ENCODE peak calls at places on chromosomes 3 and 15, in five cellular contexts. One of them, this sample, is unnamed.

GRCh38 chr3:69012836-69013255 is 638 bp downstream of the EOGT start:
- DNase-seq in cardiac muscle cell: peak; percentile 72
- DNase-seq in breast epithelium: no peak
- DNase-seq in Calu3: peak; percentile 51
- DNase-seq in dorsolateral prefrontal cortex: no peak
- DNase-seq in this sample: peak; percentile 44

GRCh38 chr3:141305436-141305835 is 62.9 kb upstream of the ZBTB38 start:
- DNase-seq in Calu3: peak; percentile 46
- DNase-seq in cardiac muscle cell: no peak
- DNase-seq in dorsolateral prefrontal cortex: no peak
- DNase-seq in breast epithelium: no peak
- DNase-seq in this sample: no peak

GRCh38 chr3:5037828-5038227 is 58.6 kb downstream of the BHLHE40 start:
- DNase-seq in breast epithelium: no peak
- DNase-seq in cardiac muscle cell: no peak
- DNase-seq in dorsolateral prefrontal cortex: no peak
- DNase-seq in Calu3: no peak
- DNase-seq in this sample: no peak

GRCh38 chr3:129690406-129690805 is 83.9 kb upstream of the PLXND1 start:
- DNase-seq in cardiac muscle cell: peak; percentile 48
- DNase-seq in Calu3: peak; percentile 64
- DNase-seq in dorsolateral prefrontal cortex: no peak
- DNase-seq in breast epithelium: no peak
- DNase-seq in this sample: peak; percentile 8

GRCh38 chr3:78919021-78919755 is 848.6 kb downstream of the ROBO1 start:
- DNase-seq in Calu3: peak; percentile 1
- DNase-seq in cardiac muscle cell: no peak
- DNase-seq in dorsolateral prefrontal cortex: no peak
- DNase-seq in breast epithelium: no peak
- DNase-seq in this sample: no peak

GRCh38 chr15:40088929-40089755 is 19.5 kb downstream of the BMF start:
- DNase-seq in breast epithelium: no peak
- DNase-seq in Calu3: no peak
- DNase-seq in cardiac muscle cell: peak; percentile 69
- DNase-seq in dorsolateral prefrontal cortex: no peak
- DNase-seq in this sample: no peak

GRCh38 chr3:15797600-15798303 is at the start of gene ANKRD28:
- DNase-seq in cardiac muscle cell: peak; percentile 46
- DNase-seq in breast epithelium: no peak
- DNase-seq in Calu3: peak; percentile 20
- DNase-seq in dorsolateral prefrontal cortex: no peak
- DNase-seq in this sample: peak; percentile 12

GRCh38 chr3:179464296-179465092 is 13.2 kb upstream of the GNB4 start:
- DNase-seq in breast epithelium: peak; percentile 75
- DNase-seq in dorsolateral prefrontal cortex: no peak
- DNase-seq in Calu3: peak; percentile 40
- DNase-seq in cardiac muscle cell: no peak
- DNase-seq in this sample: no peak

GRCh38 chr3:54891540-54891897 is 36.3 kb downstream of the LRTM1 start:
- DNase-seq in breast epithelium: peak; percentile 79
- DNase-seq in dorsolateral prefrontal cortex: peak; percentile 61
- DNase-seq in cardiac muscle cell: peak; percentile 46
- DNase-seq in Calu3: peak; percentile 64
- DNase-seq in this sample: peak; percentile 14

GRCh38 chr3:40207796-40208195 is 101.7 kb upstream of the EIF1B start:
- DNase-seq in breast epithelium: no peak
- DNase-seq in cardiac muscle cell: no peak
- DNase-seq in dorsolateral prefrontal cortex: no peak
- DNase-seq in Calu3: no peak
- DNase-seq in this sample: no peak

GRCh38 chr3:58613236-58614132 is 36.3 kb upstream of the FAM107A start:
- DNase-seq in Calu3: no peak
- DNase-seq in dorsolateral prefrontal cortex: no peak
- DNase-seq in cardiac muscle cell: no peak
- DNase-seq in breast epithelium: no peak
- DNase-seq in this sample: no peak

GRCh38 chr3:50256978-50257890 is 11.7 kb upstream of the SEMA3B start:
- DNase-seq in breast epithelium: no peak
- DNase-seq in dorsolateral prefrontal cortex: no peak
- DNase-seq in cardiac muscle cell: peak; percentile 49
- DNase-seq in Calu3: peak; percentile 78
- DNase-seq in this sample: no peak

GRCh38 chr3:20194793-20195460 is 8.9 kb upstream of the SGO1 start:
- DNase-seq in dorsolateral prefrontal cortex: no peak
- DNase-seq in Calu3: no peak
- DNase-seq in cardiac muscle cell: no peak
- DNase-seq in breast epithelium: no peak
- DNase-seq in this sample: no peak

GRCh38 chr15:82830427-82831173 is 21.2 kb downstream of the WHAMM start:
- DNase-seq in dorsolateral prefrontal cortex: no peak
- DNase-seq in breast epithelium: no peak
- DNase-seq in cardiac muscle cell: no peak
- DNase-seq in Calu3: no peak
- DNase-seq in this sample: no peak

GRCh38 chr15:82831894-82832600 is 22.6 kb downstream of the WHAMM start:
- DNase-seq in Calu3: no peak
- DNase-seq in dorsolateral prefrontal cortex: no peak
- DNase-seq in cardiac muscle cell: no peak
- DNase-seq in breast epithelium: no peak
- DNase-seq in this sample: no peak

GRCh38 chr15:82833283-82833682 is 23.9 kb downstream of the WHAMM start:
- DNase-seq in cardiac muscle cell: no peak
- DNase-seq in Calu3: peak; percentile 17
- DNase-seq in breast epithelium: peak; percentile 13
- DNase-seq in dorsolateral prefrontal cortex: no peak
- DNase-seq in this sample: no peak

GRCh38 chr15:82835391-82835917 is 26.0 kb downstream of the WHAMM start:
- DNase-seq in cardiac muscle cell: no peak
- DNase-seq in Calu3: no peak
- DNase-seq in dorsolateral prefrontal cortex: no peak
- DNase-seq in breast epithelium: peak; percentile 16
- DNase-seq in this sample: no peak

DNA sequence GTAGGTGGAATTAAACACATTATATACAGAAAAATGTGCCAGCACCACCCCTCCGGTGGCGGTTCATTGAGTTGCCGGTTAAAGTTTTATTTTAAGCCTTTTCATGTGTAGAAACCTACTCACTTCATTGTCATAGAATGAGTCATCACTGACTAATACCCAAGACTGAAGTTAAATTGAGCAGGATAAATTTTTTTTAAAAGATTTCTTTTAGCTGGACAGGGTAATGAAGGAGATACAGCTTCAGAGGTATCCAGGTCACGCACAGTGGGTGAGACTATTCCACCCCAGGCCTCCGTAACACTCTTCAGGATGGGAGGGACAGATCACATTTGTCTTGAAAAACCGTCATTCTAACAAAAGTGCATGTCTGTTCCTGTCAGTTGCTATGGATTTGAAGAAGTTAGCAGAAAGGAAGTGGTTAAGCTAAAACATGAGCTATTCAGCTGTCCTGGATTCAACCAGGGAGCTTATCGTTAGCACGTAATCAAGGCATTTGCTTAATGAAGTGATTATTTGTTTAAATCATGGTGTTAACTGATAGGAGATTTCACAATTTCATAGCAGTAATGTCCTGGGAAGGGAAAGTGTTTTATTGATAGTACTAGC is 23.3 kb downstream of the WHAMM start:
- DNase-seq in Calu3: peak; percentile 41
- DNase-seq in breast epithelium: no peak
- DNase-seq in dorsolateral prefrontal cortex: no peak
- DNase-seq in cardiac muscle cell: no peak
- DNase-seq in this sample: no peak
- TF ChIP-seq CTCF in Calu3: no peak
- TF ChIP-seq CTCF in breast epithelium: no peak
- TF ChIP-seq CTCF in dorsolateral prefrontal cortex: no peak
- TF ChIP-seq CTCF in cardiac muscle cell: no peak
- TF ChIP-seq CTCF in this sample: peak; percentile 41

GRCh38 chr3:146747928-146748327 is 142.8 kb upstream of the PLSCR5 start:
- DNase-seq in dorsolateral prefrontal cortex: no peak
- DNase-seq in cardiac muscle cell: peak; percentile 13
- DNase-seq in Calu3: peak; percentile 20
- DNase-seq in breast epithelium: no peak
- DNase-seq in this sample: no peak
- TF ChIP-seq CTCF in dorsolateral prefrontal cortex: peak; percentile 52
- TF ChIP-seq CTCF in cardiac muscle cell: peak; percentile 26
- TF ChIP-seq CTCF in Calu3: no peak
- TF ChIP-seq CTCF in breast epithelium: peak; percentile 9
- TF ChIP-seq CTCF in this sample: no peak

DNA sequence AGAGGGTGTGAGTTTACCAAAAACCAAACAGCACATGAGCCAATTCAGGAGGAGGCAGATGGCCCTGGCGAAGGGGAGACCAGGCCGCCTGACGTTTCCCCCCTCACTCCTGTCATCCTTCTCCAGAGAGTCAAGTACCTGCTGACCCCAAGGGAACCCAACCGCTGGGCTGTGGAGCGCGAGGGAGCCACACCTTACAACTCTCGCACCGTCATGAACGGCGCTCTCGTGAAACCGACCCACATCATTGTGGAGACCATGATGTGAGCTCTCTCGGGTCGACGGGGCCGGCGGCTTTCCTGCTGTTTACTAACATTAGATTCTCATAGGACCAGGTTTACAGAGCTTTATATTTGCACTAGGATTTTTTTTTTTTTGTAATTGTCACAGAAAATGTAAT is 55.4 kb downstream of the GRIP2 start:
- DNase-seq in Calu3: no peak
- DNase-seq in breast epithelium: no peak
- DNase-seq in dorsolateral prefrontal cortex: no peak
- DNase-seq in cardiac muscle cell: no peak
- DNase-seq in this sample: no peak
- TF ChIP-seq CTCF in Calu3: no peak
- TF ChIP-seq CTCF in breast epithelium: no peak
- TF ChIP-seq CTCF in dorsolateral prefrontal cortex: no peak
- TF ChIP-seq CTCF in cardiac muscle cell: no peak
- TF ChIP-seq CTCF in this sample: no peak

DNA sequence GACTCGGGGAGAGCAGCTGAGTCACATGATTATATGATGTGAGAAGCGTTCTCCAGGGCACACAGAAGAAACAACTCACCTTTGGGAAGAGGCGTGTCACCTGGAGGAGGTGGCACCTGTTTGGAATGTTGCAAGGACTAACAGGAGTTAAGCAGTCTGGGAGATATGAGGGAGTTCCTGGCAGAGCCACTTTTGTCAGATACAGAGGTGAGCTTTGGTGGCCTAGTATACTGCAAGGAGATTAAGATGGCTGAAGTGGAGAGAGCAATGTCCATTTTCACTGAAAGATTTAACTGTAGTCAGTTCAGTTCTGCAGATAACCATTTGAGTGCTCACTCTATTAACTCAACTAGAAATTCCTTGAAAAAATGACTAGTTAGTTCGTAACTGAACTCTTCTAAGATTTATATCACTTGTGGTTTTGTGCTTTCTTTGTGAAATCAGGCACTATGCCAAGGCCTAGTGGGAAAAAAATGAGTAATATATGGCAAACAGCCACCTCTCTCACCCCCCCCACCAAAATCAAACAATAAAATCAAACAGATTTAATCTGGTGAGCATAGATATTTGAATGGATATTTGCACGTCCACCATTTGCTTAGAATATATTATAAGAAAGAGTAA is 61.3 kb downstream of the CRYBG3 start:
- DNase-seq in cardiac muscle cell: no peak
- DNase-seq in dorsolateral prefrontal cortex: no peak
- DNase-seq in breast epithelium: no peak
- DNase-seq in Calu3: peak; percentile 54
- DNase-seq in this sample: no peak
- TF ChIP-seq CTCF in cardiac muscle cell: no peak
- TF ChIP-seq CTCF in dorsolateral prefrontal cortex: no peak
- TF ChIP-seq CTCF in breast epithelium: no peak
- TF ChIP-seq CTCF in Calu3: no peak
- TF ChIP-seq CTCF in this sample: no peak